ENCODE peak calls at places on chromosomes 16 and 17, in eight cellular contexts. Y, U, Q, N, V, M, E and Z are unnamed samples.

GRCh38 chr17:30224419-30224960 is 11.0 kb downstream of the SLC6A4 start:
- DNase-seq in Y (no peak), M (no peak), Q (no peak), U (no peak), N (no peak), E (no peak), V (no peak), Z (no peak)

GRCh38 chr17:10088444-10088843 is 110.0 kb downstream of the GAS7 start:
- DNase-seq in V (no peak), N (no peak), U (no peak), Q (no peak), E (no peak), Y (no peak), M (no peak), Z (no peak)

GRCh38 chr16:86697715-86698114 is 119.4 kb downstream of the FOXL1 start:
- DNase-seq in V (no peak), Q (no peak), M (no peak), E (no peak), U (peak; percentile 34), Y (no peak), N (no peak), Z (no peak)

GRCh38 chr16:3349175-3349574 is 6.5 kb upstream of the OR2C1 start:
- DNase-seq in V (no peak), N (no peak), U (no peak), M (no peak), E (no peak), Y (no peak), Q (no peak), Z (no peak)

GRCh38 chr17:628507-628941 is 86.1 kb downstream of the VPS53 start:
- DNase-seq in U (no peak), E (no peak), Y (no peak), Q (no peak), V (no peak), N (peak; percentile 43), M (no peak), Z (no peak)

GRCh38 chr16:8173111-8173644 is 417.1 kb downstream of the TMEM114 start:
- DNase-seq in Q (peak; percentile 22), N (peak; percentile 50), V (peak; percentile 87), E (no peak), Y (peak; percentile 69), M (peak; percentile 91), U (peak; percentile 5), Z (no peak)

GRCh38 chr16:68644715-68645493 is at the start of gene CDH3:
- DNase-seq in Q (no peak), Y (peak; percentile 85), U (no peak), M (peak; percentile 95), N (peak; percentile 76), E (peak; percentile 75), V (peak; percentile 77), Z (peak; percentile 96)

GRCh38 chr17:2212328-2212981 is 91.1 kb downstream of the SMG6 start:
- DNase-seq in M (no peak), U (no peak), Q (no peak), Y (no peak), E (peak; percentile 43), V (peak; percentile 97), N (no peak), Z (no peak)

GRCh38 chr16:9757687-9758086 is 424.5 kb downstream of the GRIN2A start:
- DNase-seq in M (no peak), Y (no peak), Q (no peak), N (no peak), E (no peak), U (no peak), V (no peak), Z (no peak)

GRCh38 chr16:50326835-50327465 is 41.8 kb downstream of the BRD7 start:
- DNase-seq in V (no peak), Y (no peak), U (no peak), E (no peak), Q (peak; percentile 49), N (no peak), M (peak; percentile 33), Z (no peak)

GRCh38 chr16:30553396-30553899 is 4.7 kb downstream of the ZNF764 start:
- DNase-seq in Q (no peak), Y (no peak), N (no peak), E (no peak), V (no peak), U (no peak), M (no peak), Z (no peak)

GRCh38 chr16:10136916-10137315 is 45.3 kb downstream of the GRIN2A start:
- DNase-seq in U (no peak), M (peak; percentile 56), Y (no peak), Q (no peak), E (no peak), N (no peak), V (no peak), Z (no peak)

GRCh38 chr17:77692571-77693161 is 265.8 kb upstream of the TNRC6C start:
- DNase-seq in M (peak; percentile 24), E (no peak), V (peak; percentile 28), Y (no peak), Q (no peak), N (no peak), U (no peak), Z (no peak)

GRCh38 chr16:50209548-50210265 is 56.6 kb downstream of the TENT4B start:
- DNase-seq in V (peak; percentile 30), M (peak; percentile 41), E (no peak), Y (no peak), Q (no peak), U (no peak), N (no peak), Z (no peak)

GRCh38 chr17:17305282-17305801 is 2.2 kb downstream of the NT5M start:
- DNase-seq in U (no peak), M (no peak), V (no peak), Y (no peak), E (no peak), Q (peak; percentile 79), N (peak; percentile 39), Z (no peak)

GRCh38 chr17:41451154-41451728 is 10.5 kb upstream of the KRT38 start:
- DNase-seq in N (no peak), U (no peak), Q (no peak), V (peak; percentile 17), E (no peak), M (no peak), Y (no peak), Z (no peak)

GRCh38 chr17:78532311-78532710 is 44.9 kb downstream of the DNAH17 start:
- DNase-seq in U (no peak), E (no peak), Y (no peak), V (peak; percentile 24), Q (no peak), M (peak; percentile 24), N (no peak), Z (peak; percentile 29)

GRCh38 chr17:65228734-65229390 is 91.7 kb downstream of the RGS9 start:
- DNase-seq in M (no peak), N (peak; percentile 46), U (peak; percentile 79), V (no peak), E (no peak), Q (peak; percentile 58), Y (no peak), Z (no peak)

GRCh38 chr17:34125921-34126320 is 129.2 kb upstream of the CCL2 start:
- DNase-seq in N (no peak), M (no peak), V (no peak), E (no peak), Y (no peak), Q (no peak), U (no peak), Z (no peak)

GRCh38 chr16:80824623-80825364 is 20.4 kb upstream of the CDYL2 start:
- DNase-seq in E (no peak), U (peak; percentile 79), N (no peak), M (no peak), Q (peak; percentile 44), Y (no peak), V (peak; percentile 68), Z (no peak)

GRCh38 chr16:4416200-4417032 is at the start of gene CORO7:
- DNase-seq in Q (peak; percentile 97), E (peak; percentile 95), V (peak; percentile 91), N (peak; percentile 97), U (peak; percentile 93), Y (peak; percentile 88), M (peak; percentile 90), Z (peak; percentile 96)

GRCh38 chr16:9966569-9967157 is 215.6 kb downstream of the GRIN2A start:
- DNase-seq in Q (peak; percentile 32), E (no peak), Y (no peak), N (no peak), V (peak; percentile 88), M (no peak), U (no peak), Z (no peak)

GRCh38 chr17:40541060-40541872 is 24.0 kb downstream of the CCR7 start:
- DNase-seq in M (no peak), V (no peak), Y (no peak), N (peak; percentile 31), Q (no peak), E (peak; percentile 62), U (no peak), Z (peak; percentile 50)

GRCh38 chr16:53355064-53355463 is 79.2 kb upstream of the RBL2 start:
- DNase-seq in V (no peak), Q (no peak), N (no peak), E (no peak), M (no peak), Y (no peak), U (no peak), Z (no peak)

GRCh38 chr16:89132194-89133005 is 38.7 kb downstream of the ACSF3 start:
- DNase-seq in V (no peak), E (peak; percentile 9), Y (no peak), Q (no peak), M (no peak), N (peak; percentile 29), U (no peak), Z (peak; percentile 35)

GRCh38 chr16:78629173-78629572 is 529.7 kb downstream of the WWOX start:
- DNase-seq in N (no peak), E (no peak), V (no peak), M (no peak), Q (no peak), U (no peak), Y (no peak), Z (no peak)

GRCh38 chr16:83356266-83356665 is 451.5 kb upstream of the HSBP1 start:
- DNase-seq in Q (peak; percentile 37), N (no peak), M (peak; percentile 35), V (peak; percentile 52), Y (peak; percentile 11), U (peak; percentile 70), E (no peak), Z (no peak)